ENCODE peak calls at places on chromosome 6, in nine cellular contexts. X is germinal center; L is GM20000; A is activated naive CD8-positive, alpha-beta T cell treated with anti-CD3 and anti-CD28 coated beads, Interleukin-2, amount 10 ng/mL, durations not matched to agents 7 days and 5 days; I is activated T-helper 2 cell treated with anti-CD3 and anti-CD28 coated beads, Interferon-gamma antibody, Interleukin-2, Interleukin-4, amounts not matched to agents 10 μg/mL and 5 μg/mL and 100 μg/mL, durations not matched to agents 14 hours and 24 hours and 36 hours; N is HCT116; M is posterior cingulate gyrus; H is CD4-positive, CD25-positive, alpha-beta regulatory T cell; F is nucleus accumbens. O is an unnamed sample.

GRCh38 chr6:146337376-146337775 is 206.3 kb upstream of the RAB32 start:
- DNase-seq in X (no peak), L (no peak), A (no peak), I (no peak), N (no peak), M (no peak), H (no peak), F (no peak), O (no peak)

GRCh38 chr6:50610562-50610961 is 102.8 kb upstream of the TFAP2D start:
- DNase-seq in X (no peak), L (no peak), A (no peak), I (no peak), N (no peak), M (no peak), H (no peak), F (no peak), O (no peak)

GRCh38 chr6:157823001-157823522 is at the start of gene SNX9:
- DNase-seq in X (peak; percentile 66), L (peak; percentile 85), A (peak; percentile 73), I (peak; percentile 42), N (peak; percentile 29), M (peak; percentile 96), H (peak; percentile 56), F (peak; percentile 32), O (peak; percentile 44)

GRCh38 chr6:26187981-26188635 is 100.9 kb downstream of the HFE start:
- DNase-seq in X (no peak), L (no peak), A (peak; percentile 65), I (peak; percentile 74), N (peak; percentile 39), M (peak; percentile 72), H (no peak), F (no peak), O (no peak)

GRCh38 chr6:18720075-18720474 is 332.9 kb downstream of the RNF144B start:
- DNase-seq in X (no peak), L (no peak), A (no peak), I (no peak), N (no peak), M (no peak), H (no peak), F (no peak), O (no peak)

GRCh38 chr6:133359256-133359655 is 118.1 kb downstream of the EYA4 start:
- DNase-seq in X (no peak), L (no peak), A (no peak), I (no peak), N (no peak), M (no peak), H (no peak), F (no peak), O (no peak)

GRCh38 chr6:43468748-43469681 is 8.4 kb upstream of the TJAP1 start:
- DNase-seq in X (no peak), L (no peak), A (no peak), I (no peak), N (no peak), M (no peak), H (no peak), F (no peak), O (no peak)

GRCh38 chr6:70037445-70037844 is 171.1 kb downstream of the COL19A1 start:
- DNase-seq in X (no peak), L (no peak), A (no peak), I (no peak), N (no peak), M (no peak), H (no peak), F (no peak), O (no peak)

GRCh38 chr6:155201461-155202226 is 62.2 kb upstream of the CLDN20 start:
- DNase-seq in X (no peak), L (no peak), A (no peak), I (no peak), N (peak; percentile 28), M (no peak), H (no peak), F (no peak), O (no peak)

GRCh38 chr6:44006123-44006871 is 121.0 kb downstream of the MRPL14 start:
- DNase-seq in X (no peak), L (no peak), A (no peak), I (no peak), N (no peak), M (no peak), H (no peak), F (no peak), O (no peak)

GRCh38 chr6:137821486-137821885 is 45.6 kb upstream of the TNFAIP3 start:
- DNase-seq in X (no peak), L (no peak), A (no peak), I (no peak), N (no peak), M (no peak), H (no peak), F (no peak), O (no peak)

GRCh38 chr6:41657131-41658094 is 19.1 kb downstream of the MDFI start:
- DNase-seq in X (no peak), L (no peak), A (no peak), I (no peak), N (no peak), M (peak; percentile 55), H (no peak), F (no peak), O (no peak)

GRCh38 chr6:3725145-3726015 is 26.1 kb downstream of the PXDC1 start:
- DNase-seq in X (no peak), L (no peak), A (no peak), I (no peak), N (no peak), M (peak; percentile 74), H (no peak), F (no peak), O (no peak)

GRCh38 chr6:134768936-134769335 is 181.0 kb downstream of the ALDH8A1 start:
- DNase-seq in X (no peak), L (no peak), A (no peak), I (no peak), N (no peak), M (no peak), H (no peak), F (no peak), O (no peak)

GRCh38 chr6:81450180-81450579 is 302.3 kb downstream of the TENT5A start:
- DNase-seq in X (no peak), L (no peak), A (no peak), I (no peak), N (peak; percentile 74), M (no peak), H (no peak), F (no peak), O (peak; percentile 80)

O was measured in NCI-H460.